ENCODE peak calls at places on chromosomes 3 and 15, in five cellular contexts. E, Y, A, N and X are unnamed samples.

GRCh38 chr3:184767377-184767776 is 44.6 kb upstream of the VPS8 start:
- DNase-seq in E (no peak), N (no peak), Y (no peak), A (no peak), X (no peak)

GRCh38 chr3:25861566-25861965 is 71.7 kb downstream of the OXSM start:
- DNase-seq in N (no peak), A (no peak), E (no peak), Y (no peak), X (no peak)

GRCh38 chr3:180402463-180403073 is 199.4 kb upstream of the TTC14 start:
- DNase-seq in N (no peak), Y (no peak), E (no peak), A (no peak), X (no peak)

GRCh38 chr15:26091184-26091583 is 228.1 kb upstream of the ATP10A start:
- DNase-seq in E (no peak), A (no peak), N (no peak), Y (no peak), X (no peak)

GRCh38 chr3:100516232-100516631 is 23.8 kb downstream of the TMEM45A start:
- DNase-seq in Y (no peak), E (no peak), N (no peak), A (no peak), X (no peak)

GRCh38 chr3:52529376-52530333 is 4.0 kb downstream of the NT5DC2 start:
- DNase-seq in Y (no peak), E (peak; percentile 68), N (peak; percentile 90), A (no peak), X (no peak)

GRCh38 chr3:28149960-28150359 is 91.5 kb upstream of the CMC1 start:
- DNase-seq in Y (no peak), N (no peak), A (no peak), E (no peak), X (no peak)

GRCh38 chr3:31732548-31732947 is 199.8 kb downstream of the STT3B start:
- DNase-seq in E (no peak), A (no peak), Y (no peak), N (peak; percentile 57), X (no peak)

DNA sequence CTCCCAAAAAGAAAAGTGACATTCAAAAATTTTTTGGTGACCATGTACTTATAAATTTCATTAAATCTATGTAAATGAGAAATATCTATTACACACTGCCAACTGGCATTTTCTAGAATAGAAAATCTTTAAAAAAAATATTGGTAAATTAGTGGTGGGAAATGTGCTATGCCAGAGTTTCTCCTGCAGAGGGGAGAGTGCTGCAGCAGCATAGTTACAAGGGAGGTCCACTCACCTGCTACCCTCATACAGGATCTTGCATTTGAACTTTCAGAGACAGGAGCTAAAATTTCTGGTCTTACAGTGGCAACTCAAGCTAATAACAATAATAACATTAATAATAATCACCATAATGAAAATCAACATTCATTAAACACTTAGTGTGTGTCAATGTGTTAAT is 459.6 kb downstream of the NSUN3 start:
- DNase-seq in N (no peak), E (no peak), Y (no peak), A (no peak), X (no peak)
- H3K27me3 ChIP-seq in N (no peaks in the 10 kb centered on the region), E (no peaks in the 10 kb centered on the region), Y (no peaks in the 10 kb centered on the region), A (no peaks in the 10 kb centered on the region), X (no peaks in the 10 kb centered on the region)

GRCh38 chr3:6861989-6862879 is 1.3 kb downstream of the GRM7 start:
- DNase-seq in E (no peak), A (no peak), N (peak; percentile 60), Y (no peak), X (no peak)
- TF ChIP-seq POLR2AphosphoS5 in E (no peak), A (no peak), N (no peak), Y (no peak), X (no peak)

GRCh38 chr3:189267981-189268613 is 96.3 kb downstream of the TPRG1 start:
- DNase-seq in N (no peak), E (no peak), A (no peak), Y (no peak), X (no peak)
- TF ChIP-seq EP300 in N (no peak), E (no peak), A (no peak), Y (no peak), X (no peak)

GRCh38 chr15:78509726-78510312 is 2.4 kb downstream of the HYKK start:
- DNase-seq in N (no peak), Y (no peak), A (no peak), E (no peak), X (no peak)

GRCh38 chr15:78502641-78503040 is 4.7 kb upstream of the HYKK start:
- DNase-seq in E (no peak), N (no peak), Y (no peak), A (no peak), X (no peak)

GRCh38 chr15:78508272-78508671 is 895 bp downstream of the HYKK start:
- DNase-seq in E (no peak), N (no peak), Y (no peak), A (no peak), X (no peak)

GRCh38 chr15:78507831-78508160 is 419 bp downstream of the HYKK start:
- DNase-seq in N (no peak), A (peak; percentile 1), E (peak; percentile 68), Y (no peak), X (no peak)

DNA sequence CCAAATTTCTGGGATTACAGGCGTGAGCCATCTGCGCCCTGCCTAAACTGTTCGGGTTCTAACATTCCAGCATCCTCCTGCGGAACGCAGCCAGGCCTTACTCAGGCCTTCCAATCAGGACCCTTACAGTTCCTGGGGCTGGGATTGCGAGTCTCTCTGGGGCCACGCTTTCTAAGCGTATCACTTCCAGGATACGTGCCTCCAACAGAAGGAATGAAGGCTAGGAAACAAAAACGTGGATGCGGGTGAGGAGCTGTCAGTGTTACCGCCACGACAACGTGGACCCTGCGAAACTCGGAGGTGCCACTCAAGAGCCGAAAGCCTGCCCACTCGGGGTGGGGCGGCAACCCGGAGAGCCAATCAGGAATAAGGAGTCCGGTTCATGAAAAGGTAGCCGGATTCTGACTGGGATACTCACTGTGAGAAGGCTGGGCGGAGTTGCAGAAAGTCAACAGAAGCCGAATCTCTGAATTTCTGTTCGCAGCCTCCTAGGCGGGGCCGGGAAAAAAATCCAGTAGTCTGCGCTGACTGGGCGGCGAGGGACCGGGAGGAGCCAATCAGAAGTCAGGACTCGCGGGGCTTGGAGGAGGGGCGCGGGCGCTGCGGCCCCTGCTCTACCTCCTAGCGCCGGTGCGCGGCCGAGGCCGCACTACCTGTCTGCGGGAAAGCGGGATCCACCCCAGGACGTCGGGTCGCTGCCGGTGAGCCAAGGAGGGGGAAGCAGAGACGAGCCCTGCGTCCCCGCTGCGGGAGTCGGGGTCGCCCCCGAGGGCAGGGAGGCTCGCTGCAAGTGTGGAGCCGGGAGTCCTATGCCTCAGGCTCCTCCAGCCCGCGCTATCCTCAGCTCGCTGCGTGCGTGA is at the start of gene HYKK:
- DNase-seq in N (peak; percentile 96), A (peak; percentile 87), E (peak; percentile 97), Y (peak; percentile 57), X (peak; percentile 98)
- H3K27me3 ChIP-seq in N (no peaks in the 10 kb centered on the region), A (no peaks in the 10 kb centered on the region), E (no peaks in the 10 kb centered on the region), Y (no peaks in the 10 kb centered on the region), X (no peaks in the 10 kb centered on the region)

GRCh38 chr15:33029247-33029646 is 165.3 kb downstream of the FMN1 start:
- DNase-seq in A (no peak), N (no peak), Y (no peak), E (no peak), X (no peak)

GRCh38 chr15:33028495-33028894 is 166.0 kb downstream of the FMN1 start:
- DNase-seq in A (no peak), Y (no peak), E (no peak), N (peak; percentile 21), X (no peak)

GRCh38 chr15:33027636-33028035 is 166.9 kb downstream of the FMN1 start:
- DNase-seq in N (no peak), Y (no peak), E (no peak), A (no peak), X (no peak)

GRCh38 chr15:33030315-33030714 is 164.2 kb downstream of the FMN1 start:
- DNase-seq in A (no peak), N (no peak), E (no peak), Y (no peak), X (no peak)

GRCh38 chr15:33026614-33027013 is 167.9 kb downstream of the FMN1 start:
- DNase-seq in A (no peak), Y (no peak), N (no peak), E (no peak), X (no peak)
- TF ChIP-seq POLR2AphosphoS5 in A (no peak), Y (no peak), N (no peak), E (no peak), X (no peak)